ENCODE peak calls at places on chromosomes 16 and 17, in nine cellular contexts. Y is cardiac muscle cell; L is OCI-LY7; T is dorsolateral prefrontal cortex; N is IMR-90; R is CD8-positive, alpha-beta T cell; P is ovary; G is Calu3; F is GM13977. O is an unnamed sample.

GRCh38 chr17:29615492-29616299 is 7.0 kb downstream of the CORO6 start:
- DNase-seq in Y (peak), P (peak), F (peak), R (peak), G (peak), N (peak), L (peak), T (peak), O (peak)

GRCh38 chr17:50511058-50511457 is 2.8 kb downstream of the MYCBPAP start:
- DNase-seq in N (peak), R (peak), F (peak), P (no peak), Y (peak), G (peak), L (no peak), T (no peak), O (no peak)

GRCh38 chr16:57544129-57544653 is 1.7 kb downstream of the ADGRG5 start:
- DNase-seq in L (peak), Y (peak), P (no peak), G (no peak), N (no peak), F (peak), R (no peak), T (no peak), O (peak)

GRCh38 chr17:6269474-6269873 is 165.4 kb downstream of the AIPL1 start:
- DNase-seq in N (peak), G (peak), F (peak), P (no peak), Y (peak), R (no peak), T (no peak), L (peak), O (no peak)

GRCh38 chr17:61805399-61805798 is 57.9 kb downstream of the BRIP1 start:
- DNase-seq in R (no peak), L (no peak), F (no peak), N (peak), G (no peak), T (no peak), P (no peak), Y (peak), O (no peak)

GRCh38 chr17:66275651-66276050 is 26.8 kb upstream of the PRKCA start:
- DNase-seq in T (no peak), R (no peak), G (peak), L (no peak), Y (peak), F (no peak), P (no peak), N (peak), O (no peak)

GRCh38 chr17:76384987-76385891 is 830 bp downstream of the SPHK1 start:
- DNase-seq in P (peak), Y (peak), T (no peak), L (no peak), G (peak), F (peak), N (peak), R (peak), O (no peak)

GRCh38 chr17:77451894-77452852 is 311.4 kb downstream of the SEC14L1 start:
- DNase-seq in R (no peak), Y (peak), L (peak), F (no peak), G (peak), T (peak), P (peak), N (peak), O (no peak)

GRCh38 chr17:7843536-7844291 is 9.7 kb downstream of the KDM6B start:
- DNase-seq in N (peak), Y (peak), R (peak), L (peak), F (peak), T (peak), G (peak), P (peak), O (no peak)

GRCh38 chr17:36652716-36653115 is 51.3 kb downstream of the MRM1 start:
- DNase-seq in G (peak), L (no peak), T (no peak), P (no peak), F (no peak), Y (no peak), R (no peak), N (no peak), O (no peak)

GRCh38 chr17:5446786-5447185 is 7.8 kb upstream of the C1QBP start:
- DNase-seq in Y (no peak), R (no peak), N (no peak), P (no peak), G (no peak), L (no peak), T (peak), F (no peak), O (no peak)

GRCh38 chr17:37650419-37651003 is 7.3 kb upstream of the DDX52 start:
- DNase-seq in N (peak), G (peak), Y (peak), P (no peak), L (peak), T (peak), R (no peak), F (peak), O (no peak)

GRCh38 chr16:5062790-5063765 is 2.7 kb downstream of the C16orf89 start:
- DNase-seq in G (no peak), R (no peak), P (no peak), Y (no peak), L (peak), F (no peak), T (no peak), N (no peak), O (no peak)

GRCh38 chr16:4110680-4111079 is 5.6 kb downstream of the ADCY9 start:
- DNase-seq in Y (no peak), L (no peak), N (no peak), P (no peak), F (no peak), T (no peak), R (no peak), G (no peak), O (no peak)

GRCh38 chr17:32627233-32628008 is 140.6 kb downstream of the CDK5R1 start:
- DNase-seq in L (no peak), P (peak), Y (peak), G (no peak), R (peak), F (no peak), N (no peak), T (peak), O (no peak)

GRCh38 chr16:28821874-28822519 is 802 bp upstream of the ATXN2L start:
- DNase-seq in F (no peak), T (no peak), G (no peak), R (no peak), Y (no peak), P (no peak), N (no peak), L (peak), O (no peak)

GRCh38 chr17:82228842-82229685 is at the start of gene SLC16A3:
- DNase-seq in T (no peak), G (peak), R (peak), N (peak), F (peak), L (peak), P (no peak), Y (peak), O (no peak)

GRCh38 chr17:75509528-75510258 is 5.6 kb downstream of the CASKIN2 start:
- DNase-seq in L (no peak), Y (no peak), P (no peak), R (no peak), F (no peak), G (no peak), T (no peak), N (no peak), O (no peak)

GRCh38 chr16:79278506-79278905 is 322.0 kb downstream of the MAF start:
- DNase-seq in R (peak), G (no peak), F (no peak), T (no peak), L (peak), N (no peak), Y (no peak), P (no peak), O (no peak)

GRCh38 chr16:53094013-53094630 is 39.3 kb downstream of the CHD9 start:
- DNase-seq in P (no peak), Y (no peak), G (peak), L (peak), R (peak), N (no peak), F (peak), T (no peak), O (no peak)

GRCh38 chr17:4469552-4469951 is 29.1 kb upstream of the SPNS2 start:
- DNase-seq in R (no peak), F (no peak), P (no peak), N (no peak), L (no peak), G (no peak), Y (no peak), T (no peak), O (no peak)

GRCh38 chr16:5449901-5450300 is 352.3 kb upstream of the EEF2KMT start:
- DNase-seq in R (no peak), P (no peak), G (no peak), Y (no peak), L (no peak), N (no peak), F (no peak), T (no peak), O (no peak)

GRCh38 chr17:81538651-81539570 is 10.7 kb downstream of the FSCN2 start:
- DNase-seq in F (no peak), T (no peak), Y (no peak), R (no peak), P (no peak), N (no peak), G (no peak), L (no peak), O (no peak)

GRCh38 chr17:36861531-36861930 is 75.7 kb upstream of the LHX1 start:
- DNase-seq in G (no peak), P (no peak), R (no peak), T (no peak), Y (no peak), F (no peak), N (no peak), L (no peak), O (no peak)

GRCh38 chr17:43316522-43317142 is 82.2 kb upstream of the ARL4D start:
- DNase-seq in Y (no peak), G (no peak), F (no peak), L (peak), R (peak), P (no peak), N (no peak), T (no peak), O (no peak)

GRCh38 chr17:13182854-13183253 is 165.0 kb upstream of the ELAC2 start:
- DNase-seq in R (no peak), T (no peak), P (no peak), F (no peak), L (no peak), G (no peak), N (no peak), Y (no peak), O (no peak)

GRCh38 chr16:17160285-17160854 is 310.4 kb downstream of the XYLT1 start:
- DNase-seq in R (no peak), L (no peak), P (no peak), Y (no peak), F (no peak), N (peak), T (no peak), G (no peak), O (no peak)

GRCh38 chr17:7046127-7046724 is 2.3 kb upstream of the SLC16A11 start:
- DNase-seq in Y (no peak), F (no peak), N (no peak), G (peak), T (peak), P (peak), R (peak), L (no peak), O (peak)

DNA sequence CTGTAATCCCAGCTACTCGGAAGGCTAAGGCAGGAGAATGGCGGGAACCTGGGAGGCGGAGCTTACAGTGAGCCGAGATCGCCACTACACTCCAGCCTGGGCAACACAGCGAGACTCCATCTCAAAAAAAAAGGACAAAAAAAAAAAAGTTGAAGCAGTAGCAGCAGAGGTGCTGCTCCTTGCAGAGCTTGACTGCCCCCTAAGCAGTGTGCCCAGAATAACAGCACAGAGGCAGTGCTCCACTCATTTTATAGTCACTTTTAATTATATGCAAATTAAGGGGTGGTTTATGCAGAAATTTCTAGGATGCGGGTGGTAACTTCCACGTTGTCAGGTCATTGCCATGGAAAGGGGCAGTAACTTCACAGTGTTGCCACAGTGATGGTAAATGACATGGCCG is 54.3 kb upstream of the NOL11 start:
- DNase-seq in L (no peak), T (no peak), N (no peak), G (no peak), F (no peak), P (no peak), R (no peak), Y (no peak), O (no peak)
- TF ChIP-seq CTCF in L (no peak), T (no peak), N (no peak), G (no peak), F (no peak), P (no peak), R (no peak), Y (no peak), O (no peak)

GRCh38 chr16:12185563-12185962 is 209.0 kb downstream of the SNX29 start:
- DNase-seq in N (no peak), P (no peak), Y (no peak), G (no peak), T (no peak), F (no peak), R (no peak), L (no peak), O (no peak)

GRCh38 chr16:12186774-12187335 is 210.3 kb downstream of the SNX29 start:
- DNase-seq in T (no peak), Y (no peak), L (no peak), R (no peak), G (peak), P (no peak), N (peak), F (no peak), O (no peak)

GRCh38 chr16:12191102-12191501 is 214.6 kb downstream of the SNX29 start:
- DNase-seq in Y (no peak), N (no peak), P (no peak), G (no peak), R (no peak), L (no peak), F (no peak), T (no peak), O (no peak)

GRCh38 chr16:12188674-12189249 is 212.2 kb downstream of the SNX29 start:
- DNase-seq in R (no peak), P (no peak), F (no peak), G (peak), T (no peak), N (no peak), Y (no peak), L (no peak), O (no peak)

GRCh38 chr16:12187939-12188673 is 211.6 kb downstream of the SNX29 start:
- DNase-seq in F (no peak), G (peak), L (no peak), P (no peak), Y (no peak), N (no peak), T (no peak), R (no peak), O (no peak)
- TF ChIP-seq CTCF in F (no peak), G (no peak), L (no peak), P (no peak), Y (no peak), N (no peak), T (no peak), R (no peak), O (no peak)

DNA sequence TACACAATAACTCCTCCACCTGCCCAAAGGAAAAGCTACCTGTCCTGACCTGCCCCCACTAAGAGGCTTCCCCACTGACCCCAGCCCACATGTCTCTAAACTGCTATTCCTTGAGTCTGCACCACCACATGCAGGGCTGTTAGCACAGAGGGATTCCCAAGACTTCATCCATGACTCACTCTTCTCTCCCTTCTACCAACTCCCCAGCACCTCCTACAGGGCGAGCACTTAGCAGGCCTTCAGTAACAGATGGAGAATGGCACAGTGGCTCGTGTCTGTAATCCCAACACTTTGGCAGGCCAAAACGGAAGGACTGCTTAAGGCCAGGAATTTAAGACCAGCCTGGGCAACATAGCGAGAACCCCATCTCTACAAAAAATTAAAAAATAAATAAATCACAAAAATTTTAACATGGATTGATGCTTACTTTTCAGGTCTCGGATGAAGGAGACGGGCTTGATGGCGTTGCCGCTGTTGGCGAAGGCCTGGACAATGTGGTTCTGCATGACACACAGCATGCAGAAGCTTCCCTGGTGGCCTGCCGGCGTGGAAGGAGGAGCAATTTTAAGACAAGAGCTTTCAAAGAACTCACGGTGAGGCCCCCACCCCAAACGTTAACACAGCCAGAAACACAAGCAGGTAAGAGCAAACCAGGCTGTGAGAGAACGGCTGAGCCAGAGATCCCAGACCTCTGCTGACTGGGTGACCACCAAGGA is 12.0 kb downstream of the USP36 start:
- DNase-seq in G (peak), L (no peak), Y (peak), F (no peak), P (peak), N (peak), T (no peak), R (no peak), O (no peak)
- TF ChIP-seq CTCF in G (no peak), L (peak), Y (peak), F (no peak), P (no peak), N (peak), T (no peak), R (no peak), O (no peak)

DNA sequence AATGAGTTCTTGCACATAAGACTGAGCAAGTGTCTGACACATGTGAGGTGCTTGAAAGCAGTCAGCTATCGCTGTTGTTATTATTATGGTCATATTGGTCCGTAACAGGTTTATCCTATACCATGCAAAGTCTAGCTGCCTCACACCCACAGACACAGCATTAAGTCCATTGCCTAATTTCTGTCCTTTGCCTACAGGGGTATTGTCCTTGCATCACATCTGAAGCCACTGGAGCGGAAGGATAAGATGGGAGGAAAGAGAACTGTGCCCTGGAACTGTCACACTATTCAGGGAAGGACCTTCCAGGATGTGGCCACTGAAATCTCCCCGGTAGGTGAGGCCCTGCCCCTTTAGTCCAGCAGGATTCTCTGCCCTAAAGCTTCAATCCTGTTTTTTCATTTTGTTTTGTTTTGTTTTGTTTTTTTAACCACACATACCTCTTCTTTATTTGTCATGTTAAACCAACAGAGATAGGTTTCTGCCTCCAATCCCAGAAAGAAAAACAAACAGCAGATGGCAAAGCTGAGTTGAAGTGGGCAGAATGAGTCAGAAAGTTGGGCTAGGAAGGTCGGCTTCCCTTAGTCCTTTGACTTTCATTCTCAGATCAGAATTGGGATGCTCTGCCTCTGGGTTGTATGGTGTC is 2.2 kb upstream of the EFTUD2 start:
- DNase-seq in L (no peak), Y (peak), N (peak), P (no peak), T (no peak), G (no peak), F (no peak), R (no peak), O (no peak)
- TF ChIP-seq CTCF in L (peak), Y (peak), N (peak), P (no peak), T (no peak), G (no peak), F (no peak), R (no peak), O (no peak)

DNA sequence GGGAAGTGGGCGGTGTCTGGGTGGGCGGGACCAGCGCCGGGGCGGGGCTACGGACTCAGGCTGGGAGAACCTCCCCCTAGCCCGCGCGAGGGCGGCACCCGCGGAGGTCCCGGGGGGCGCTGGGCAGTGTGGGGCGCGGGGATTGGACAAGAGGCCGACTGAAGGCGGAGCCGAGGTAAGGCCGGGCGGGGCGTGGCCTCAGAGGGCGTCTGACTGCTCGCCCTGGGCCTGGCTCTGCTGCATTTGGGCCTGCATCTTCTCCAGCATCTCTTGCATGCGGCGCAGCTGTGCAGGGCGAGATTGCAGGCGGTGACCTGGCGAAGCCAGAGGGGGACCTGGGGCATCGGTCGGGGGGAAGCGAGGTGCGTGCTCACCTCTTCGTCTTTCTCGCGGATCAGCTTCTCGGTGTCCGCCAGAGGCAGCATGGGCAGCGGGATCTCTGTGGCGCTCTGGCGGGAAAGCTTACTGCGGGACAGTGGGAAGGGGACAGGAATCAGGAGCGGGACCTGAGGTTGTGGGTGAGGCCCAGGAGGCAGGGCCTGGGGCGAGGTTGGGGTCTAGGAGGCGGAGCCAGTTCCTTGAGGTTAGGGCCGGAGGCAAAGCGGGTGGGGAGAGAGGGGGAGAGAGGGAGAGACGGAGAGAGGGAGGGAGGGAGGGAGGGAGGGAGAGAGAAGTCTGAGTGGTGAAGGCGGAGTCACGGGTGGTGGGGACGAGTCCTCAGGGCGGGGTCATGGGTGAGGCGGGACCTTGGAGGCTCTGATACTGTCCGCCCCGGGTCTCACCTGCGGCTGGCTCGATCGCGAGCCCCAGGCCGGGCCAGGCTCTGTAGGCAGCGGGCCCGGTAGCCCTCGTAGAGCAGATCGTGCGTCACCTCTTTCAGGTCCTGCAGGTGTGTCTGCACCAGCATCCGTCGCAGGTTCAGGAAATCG is 3.9 kb downstream of the SEPTIN1 start:
- DNase-seq in Y (peak), N (peak), F (peak), P (peak), R (peak), G (peak), T (peak), L (peak), O (peak)
- TF ChIP-seq CTCF in Y (peak), N (peak), F (no peak), P (no peak), R (no peak), G (peak), T (peak), L (no peak), O (peak)

GRCh38 chr17:69335018-69335417 is 8.1 kb upstream of the ABCA5 start:
- DNase-seq in Y (peak), R (no peak), P (no peak), G (no peak), T (no peak), N (peak), L (peak), F (no peak), O (no peak)
- TF ChIP-seq CTCF in Y (peak), R (peak), P (no peak), G (no peak), T (peak), N (peak), L (peak), F (peak), O (peak)

O was measured in type B pancreatic cell.